ENCODE peak calls at places on chromosome 20, in five cellular contexts. One of them, this sample, is unnamed.

GRCh38 chr20:4795394-4795793 is 73.7 kb downstream of the PRND start:
- DNase-seq in GM12878: no peak
- DNase-seq in sigmoid colon: no peak
- DNase-seq in lower leg skin: no peak
- DNase-seq in uterus: no peak
- DNase-seq in this sample: no peak

GRCh38 chr20:42531675-42531985 is 658.1 kb downstream of the PTPRT start:
- DNase-seq in GM12878: no peak
- DNase-seq in sigmoid colon: no peak
- DNase-seq in lower leg skin: no peak
- DNase-seq in uterus: no peak
- DNase-seq in this sample: no peak

GRCh38 chr20:22555791-22556564 is 28.4 kb downstream of the FOXA2 start:
- DNase-seq in GM12878: no peak
- DNase-seq in sigmoid colon: no peak
- DNase-seq in lower leg skin: no peak
- DNase-seq in uterus: no peak
- DNase-seq in this sample: no peak

GRCh38 chr20:34703573-34704176 is 469 bp upstream of the TP53INP2 start:
- DNase-seq in GM12878: no peak
- DNase-seq in sigmoid colon: peak
- DNase-seq in lower leg skin: peak
- DNase-seq in uterus: peak
- DNase-seq in this sample: no peak

GRCh38 chr20:16771204-16771603 is 23.0 kb downstream of the OTOR start:
- DNase-seq in GM12878: no peak
- DNase-seq in sigmoid colon: no peak
- DNase-seq in lower leg skin: no peak
- DNase-seq in uterus: no peak
- DNase-seq in this sample: no peak

GRCh38 chr20:4699216-4699615 is 22.5 kb upstream of the PRND start:
- DNase-seq in GM12878: no peak
- DNase-seq in sigmoid colon: no peak
- DNase-seq in lower leg skin: no peak
- DNase-seq in uterus: no peak
- DNase-seq in this sample: no peak

GRCh38 chr20:19943021-19943659 is 74.0 kb upstream of the NAA20 start:
- DNase-seq in GM12878: no peak
- DNase-seq in sigmoid colon: no peak
- DNase-seq in lower leg skin: no peak
- DNase-seq in uterus: no peak
- DNase-seq in this sample: no peak

GRCh38 chr20:32037929-32038328 is 14.1 kb upstream of the HCK start:
- DNase-seq in GM12878: no peak
- DNase-seq in sigmoid colon: no peak
- DNase-seq in lower leg skin: peak
- DNase-seq in uterus: no peak
- DNase-seq in this sample: no peak

GRCh38 chr20:39630215-39630614 is 668.1 kb downstream of the DHX35 start:
- DNase-seq in GM12878: no peak
- DNase-seq in sigmoid colon: no peak
- DNase-seq in lower leg skin: no peak
- DNase-seq in uterus: no peak
- DNase-seq in this sample: no peak

GRCh38 chr20:49515588-49515987 is 33.1 kb upstream of the KCNB1 start:
- DNase-seq in GM12878: no peak
- DNase-seq in sigmoid colon: no peak
- DNase-seq in lower leg skin: no peak
- DNase-seq in uterus: no peak
- DNase-seq in this sample: no peak

GRCh38 chr20:53609501-53610445 is 16.1 kb upstream of the ZNF217 start:
- DNase-seq in GM12878: no peak
- DNase-seq in sigmoid colon: peak
- DNase-seq in lower leg skin: peak
- DNase-seq in uterus: no peak
- DNase-seq in this sample: peak

GRCh38 chr20:5003626-5004025 is 2.3 kb upstream of the SLC23A2 start:
- DNase-seq in GM12878: no peak
- DNase-seq in sigmoid colon: no peak
- DNase-seq in lower leg skin: no peak
- DNase-seq in uterus: no peak
- DNase-seq in this sample: no peak

GRCh38 chr20:9147553-9148024 is 78.7 kb downstream of the PLCB4 start:
- DNase-seq in GM12878: no peak
- DNase-seq in sigmoid colon: no peak
- DNase-seq in lower leg skin: no peak
- DNase-seq in uterus: no peak
- DNase-seq in this sample: no peak

GRCh38 chr20:10547276-10548114 is 112.4 kb downstream of the SLX4IP start:
- DNase-seq in GM12878: no peak
- DNase-seq in sigmoid colon: no peak
- DNase-seq in lower leg skin: no peak
- DNase-seq in uterus: no peak
- DNase-seq in this sample: no peak

GRCh38 chr20:57013741-57014140 is 252.7 kb downstream of the BMP7 start:
- DNase-seq in GM12878: no peak
- DNase-seq in sigmoid colon: no peak
- DNase-seq in lower leg skin: no peak
- DNase-seq in uterus: no peak
- DNase-seq in this sample: no peak

GRCh38 chr20:40966103-40966502 is 62.5 kb upstream of the TOP1 start:
- DNase-seq in GM12878: no peak
- DNase-seq in sigmoid colon: peak
- DNase-seq in lower leg skin: peak
- DNase-seq in uterus: no peak
- DNase-seq in this sample: no peak

GRCh38 chr20:55641497-55641896 is 363.8 kb downstream of the CBLN4 start:
- DNase-seq in GM12878: no peak
- DNase-seq in sigmoid colon: no peak
- DNase-seq in lower leg skin: no peak
- DNase-seq in uterus: no peak
- DNase-seq in this sample: no peak

GRCh38 chr20:44019638-44020335 is 105.1 kb downstream of the TOX2 start:
- DNase-seq in GM12878: no peak
- DNase-seq in sigmoid colon: no peak
- DNase-seq in lower leg skin: peak
- DNase-seq in uterus: no peak
- DNase-seq in this sample: no peak

GRCh38 chr20:9043364-9043763 is 25.5 kb upstream of the PLCB4 start:
- DNase-seq in GM12878: no peak
- DNase-seq in sigmoid colon: no peak
- DNase-seq in lower leg skin: no peak
- DNase-seq in uterus: no peak
- DNase-seq in this sample: no peak

GRCh38 chr20:50152394-50153152 is 950 bp downstream of the PEDS1 start:
- DNase-seq in GM12878: no peak
- DNase-seq in sigmoid colon: no peak
- DNase-seq in lower leg skin: no peak
- DNase-seq in uterus: no peak
- DNase-seq in this sample: no peak

GRCh38 chr20:568097-568864 is 24.7 kb upstream of the CSNK2A1 start:
- DNase-seq in GM12878: no peak
- DNase-seq in sigmoid colon: no peak
- DNase-seq in lower leg skin: peak
- DNase-seq in uterus: no peak
- DNase-seq in this sample: no peak

GRCh38 chr20:36461600-36462439 is 79.5 kb upstream of the MYL9 start:
- DNase-seq in GM12878: no peak
- DNase-seq in sigmoid colon: peak
- DNase-seq in lower leg skin: peak
- DNase-seq in uterus: peak
- DNase-seq in this sample: peak

GRCh38 chr20:36462440-36463211 is 78.7 kb upstream of the MYL9 start:
- DNase-seq in GM12878: no peak
- DNase-seq in sigmoid colon: peak
- DNase-seq in lower leg skin: peak
- DNase-seq in uterus: peak
- DNase-seq in this sample: peak

GRCh38 chr20:36460648-36461599 is 80.4 kb upstream of the MYL9 start:
- DNase-seq in GM12878: peak
- DNase-seq in sigmoid colon: peak
- DNase-seq in lower leg skin: peak
- DNase-seq in uterus: peak
- DNase-seq in this sample: peak

GRCh38 chr20:36465109-36466080 is 75.9 kb upstream of the MYL9 start:
- DNase-seq in GM12878: no peak
- DNase-seq in sigmoid colon: peak
- DNase-seq in lower leg skin: peak
- DNase-seq in uterus: peak
- DNase-seq in this sample: peak

DNA sequence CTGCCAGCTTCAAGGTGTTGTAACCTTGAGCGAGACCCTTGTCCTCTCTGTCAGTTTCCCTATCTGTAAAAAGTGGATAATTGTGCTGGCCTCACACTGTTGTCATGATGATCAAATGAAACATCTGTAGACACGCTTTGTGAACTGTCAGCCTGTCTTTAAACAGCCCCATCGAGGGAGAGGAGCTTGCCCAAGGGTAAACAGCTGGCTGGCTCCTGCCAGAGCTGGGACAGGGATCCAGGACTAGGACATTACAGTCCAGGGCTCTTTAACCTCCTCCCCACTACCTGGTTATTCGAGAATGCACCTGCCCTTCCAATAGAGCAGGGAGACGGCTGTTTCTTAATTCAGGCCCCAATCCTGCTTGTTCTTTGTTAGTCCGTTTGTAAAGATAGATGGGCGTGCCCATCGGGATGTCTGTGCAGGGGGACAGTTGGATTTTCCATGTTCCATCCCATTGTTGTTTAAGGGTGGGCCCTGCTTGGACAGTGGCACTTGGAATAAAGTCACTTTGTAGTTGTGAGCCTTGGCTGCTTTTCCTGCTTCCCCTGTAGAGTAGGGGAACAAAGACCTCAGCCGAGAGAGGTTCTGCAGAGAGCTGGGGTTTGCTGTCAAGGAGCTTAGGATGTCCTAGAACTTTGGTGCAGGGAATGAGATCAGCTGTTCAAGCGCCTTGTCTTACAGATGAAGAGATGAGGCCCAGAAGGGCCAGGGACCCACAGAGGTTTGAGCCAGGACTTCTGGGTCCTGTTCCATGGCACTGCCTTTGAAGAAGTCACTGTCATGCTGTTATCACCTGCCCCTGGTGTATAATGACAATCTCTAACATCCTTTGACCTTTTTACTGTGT is 77.9 kb upstream of the MYL9 start:
- DNase-seq in GM12878: no peak
- DNase-seq in sigmoid colon: no peak
- DNase-seq in lower leg skin: no peak
- DNase-seq in uterus: no peak
- DNase-seq in this sample: no peak
- TF ChIP-seq POLR2A in GM12878: no peak
- TF ChIP-seq POLR2A in sigmoid colon: no peak
- TF ChIP-seq POLR2A in lower leg skin: no peak
- TF ChIP-seq POLR2A in uterus: no peak
- TF ChIP-seq POLR2A in this sample: no peak

DNA sequence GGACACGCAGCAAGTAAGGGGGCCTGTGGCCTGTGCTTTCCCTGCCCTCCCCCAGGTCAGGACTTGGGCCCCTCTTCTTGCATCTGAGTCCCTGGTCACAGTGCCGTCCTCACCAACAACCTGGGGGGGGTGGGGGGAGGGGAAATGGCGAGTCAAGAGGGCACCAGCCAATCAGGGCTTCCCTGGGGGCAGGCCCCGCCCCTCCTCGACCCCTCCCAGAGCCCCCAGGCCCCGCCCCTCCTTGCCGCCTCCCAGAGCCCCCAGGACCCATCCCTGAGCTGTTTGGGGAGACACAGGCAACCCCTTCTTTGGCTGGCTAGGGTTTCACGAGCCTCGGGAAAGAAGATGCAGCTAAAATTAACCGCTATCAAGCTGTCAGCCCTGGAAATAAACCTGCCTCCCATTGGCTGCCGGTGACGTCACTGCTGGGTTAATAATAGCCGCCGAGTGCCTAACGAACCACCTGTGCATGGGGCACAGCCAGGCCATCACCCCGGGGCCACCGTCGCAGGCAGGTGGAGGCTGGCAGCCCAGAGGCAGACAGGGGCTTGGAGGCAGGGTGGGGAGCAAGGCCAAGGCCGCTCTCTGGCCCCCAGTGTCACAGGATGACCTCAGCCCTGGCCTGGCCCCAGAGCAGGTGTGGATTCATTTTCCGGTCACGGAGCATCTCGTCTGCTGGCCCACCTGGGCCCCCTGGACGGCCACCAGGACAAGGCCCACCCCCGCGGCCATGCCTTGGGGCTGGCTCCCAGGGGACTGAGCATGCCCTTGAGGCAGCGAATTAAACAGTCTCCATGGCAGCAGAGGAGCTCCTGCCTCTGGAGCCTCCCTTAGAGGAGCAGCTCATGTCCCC is 3.2 kb upstream of the EEF1A2 start:
- DNase-seq in GM12878: no peak
- DNase-seq in sigmoid colon: peak
- DNase-seq in lower leg skin: no peak
- DNase-seq in uterus: no peak
- DNase-seq in this sample: no peak
- TF ChIP-seq POLR2A in GM12878: no peak
- TF ChIP-seq POLR2A in sigmoid colon: no peak
- TF ChIP-seq POLR2A in lower leg skin: no peak
- TF ChIP-seq POLR2A in uterus: no peak
- TF ChIP-seq POLR2A in this sample: no peak

DNA sequence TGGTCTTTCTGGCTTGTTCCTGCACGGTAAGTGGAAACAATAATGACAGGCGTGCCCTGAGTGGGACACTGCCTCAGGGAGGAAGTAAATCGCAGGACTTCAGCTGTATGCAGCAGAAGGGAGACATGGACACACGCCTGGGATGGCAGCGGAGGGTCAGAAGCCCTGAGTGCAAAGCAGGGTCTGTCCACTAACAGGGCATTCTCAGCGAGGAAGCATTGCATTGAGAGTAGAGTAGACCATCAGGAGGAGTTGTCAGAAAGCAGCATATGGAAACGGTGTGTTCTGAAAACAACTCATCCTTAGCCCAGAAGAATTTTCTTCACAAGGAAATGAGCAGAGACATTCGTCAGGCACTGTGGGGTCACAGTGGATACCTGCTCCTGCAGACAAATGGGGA is 134.0 kb downstream of the SYNDIG1 start:
- DNase-seq in GM12878: no peak
- DNase-seq in sigmoid colon: no peak
- DNase-seq in lower leg skin: peak
- DNase-seq in uterus: no peak
- DNase-seq in this sample: no peak
- TF ChIP-seq POLR2A in GM12878: no peak
- TF ChIP-seq POLR2A in sigmoid colon: no peak
- TF ChIP-seq POLR2A in lower leg skin: no peak
- TF ChIP-seq POLR2A in uterus: no peak
- TF ChIP-seq POLR2A in this sample: no peak

GRCh38 chr20:45933231-45934045 is 1.0 kb upstream of the PCIF1 start:
- DNase-seq in GM12878: peak
- DNase-seq in sigmoid colon: peak
- DNase-seq in lower leg skin: peak
- DNase-seq in uterus: peak
- DNase-seq in this sample: peak

GRCh38 chr20:45937765-45938164 is 3.3 kb downstream of the PCIF1 start:
- DNase-seq in GM12878: no peak
- DNase-seq in sigmoid colon: no peak
- DNase-seq in lower leg skin: no peak
- DNase-seq in uterus: no peak
- DNase-seq in this sample: no peak

GRCh38 chr20:45935416-45936046 is 1.0 kb downstream of the PCIF1 start:
- DNase-seq in GM12878: no peak
- DNase-seq in sigmoid colon: no peak
- DNase-seq in lower leg skin: no peak
- DNase-seq in uterus: no peak
- DNase-seq in this sample: no peak

GRCh38 chr20:45934046-45934586 is 367 bp upstream of the PCIF1 start:
- DNase-seq in GM12878: no peak
- DNase-seq in sigmoid colon: peak
- DNase-seq in lower leg skin: no peak
- DNase-seq in uterus: peak
- DNase-seq in this sample: peak

GRCh38 chr20:45934587-45935415 is at the start of gene PCIF1:
- DNase-seq in GM12878: peak
- DNase-seq in sigmoid colon: peak
- DNase-seq in lower leg skin: peak
- DNase-seq in uterus: peak
- DNase-seq in this sample: peak
- TF ChIP-seq POLR2A in GM12878: peak
- TF ChIP-seq POLR2A in sigmoid colon: peak
- TF ChIP-seq POLR2A in lower leg skin: peak
- TF ChIP-seq POLR2A in uterus: peak
- TF ChIP-seq POLR2A in this sample: peak

This sample was measured in ovary.